ENCODE peak calls at places on chromosomes 3 and 15, in seven cellular contexts. B is HL-60, M is stomach, L is prostate gland, Q is endothelial cell of umbilical vein, C is GM12878, D is K562. N is an unnamed sample.

GRCh38 chr3:137866933-137867332 is 102.8 kb downstream of the SOX14 start:
- DNase-seq in B (no peak), M (no peak), L (no peak), Q (no peak), C (no peak), D (no peak), N (no peak)

GRCh38 chr3:38016847-38017444 is 12.5 kb downstream of the PLCD1 start:
- DNase-seq in B (no peak), M (no peak), L (no peak), Q (no peak), C (no peak), D (peak; percentile 30), N (no peak)

GRCh38 chr3:32261545-32261944 is 23.1 kb downstream of the CMTM8 start:
- DNase-seq in B (no peak), M (no peak), L (no peak), Q (no peak), C (no peak), D (no peak), N (no peak)

GRCh38 chr3:65751123-65751700 is 287.5 kb downstream of the MAGI1 start:
- DNase-seq in B (no peak), M (peak; percentile 40), L (peak; percentile 10), Q (peak; percentile 52), C (no peak), D (peak; percentile 26), N (peak; percentile 23)

GRCh38 chr3:124639406-124640237 is 90.6 kb upstream of the UMPS start:
- DNase-seq in B (no peak), M (no peak), L (no peak), Q (no peak), C (peak; percentile 77), D (no peak), N (no peak)

GRCh38 chr3:124962403-124962940 is 27.9 kb upstream of the MUC13 start:
- DNase-seq in B (no peak), M (no peak), L (no peak), Q (no peak), C (no peak), D (no peak), N (no peak)

GRCh38 chr15:78841307-78841706 is 30.0 kb upstream of the ADAMTS7 start:
- DNase-seq in B (no peak), M (no peak), L (no peak), Q (no peak), C (no peak), D (no peak), N (no peak)

GRCh38 chr15:49742381-49742780 is 121.5 kb downstream of the DTWD1 start:
- DNase-seq in B (no peak), M (no peak), L (no peak), Q (no peak), C (no peak), D (no peak), N (no peak)

GRCh38 chr15:28954466-28955159 is 68.8 kb downstream of the APBA2 start:
- DNase-seq in B (no peak), M (no peak), L (no peak), Q (no peak), C (no peak), D (no peak), N (no peak)

GRCh38 chr3:27312044-27312668 is 57.0 kb downstream of the NEK10 start:
- DNase-seq in B (peak; percentile 5), M (no peak), L (peak; percentile 34), Q (peak; percentile 79), C (peak; percentile 15), D (peak; percentile 25), N (no peak)

GRCh38 chr3:111588527-111588926 is 6.6 kb downstream of the ZBED2 start:
- DNase-seq in B (no peak), M (no peak), L (no peak), Q (no peak), C (no peak), D (no peak), N (no peak)

GRCh38 chr3:71316378-71316777 is 267.1 kb downstream of the FOXP1 start:
- DNase-seq in B (no peak), M (no peak), L (no peak), Q (no peak), C (no peak), D (no peak), N (no peak)

GRCh38 chr15:74869372-74869725 is 3.8 kb downstream of the SCAMP2 start:
- DNase-seq in B (no peak), M (no peak), L (no peak), Q (no peak), C (no peak), D (no peak), N (no peak)

GRCh38 chr15:51760805-51761204 is 9.4 kb downstream of the TMOD2 start:
- DNase-seq in B (no peak), M (no peak), L (no peak), Q (no peak), C (no peak), D (no peak), N (no peak)

GRCh38 chr15:85834651-85835050 is 39.9 kb upstream of the KLHL25 start:
- DNase-seq in B (no peak), M (no peak), L (no peak), Q (no peak), C (no peak), D (no peak), N (no peak)

GRCh38 chr3:182605882-182606611 is 187.3 kb upstream of the ATP11B start:
- DNase-seq in B (no peak), M (no peak), L (peak; percentile 16), Q (no peak), C (no peak), D (no peak), N (no peak)

DNA sequence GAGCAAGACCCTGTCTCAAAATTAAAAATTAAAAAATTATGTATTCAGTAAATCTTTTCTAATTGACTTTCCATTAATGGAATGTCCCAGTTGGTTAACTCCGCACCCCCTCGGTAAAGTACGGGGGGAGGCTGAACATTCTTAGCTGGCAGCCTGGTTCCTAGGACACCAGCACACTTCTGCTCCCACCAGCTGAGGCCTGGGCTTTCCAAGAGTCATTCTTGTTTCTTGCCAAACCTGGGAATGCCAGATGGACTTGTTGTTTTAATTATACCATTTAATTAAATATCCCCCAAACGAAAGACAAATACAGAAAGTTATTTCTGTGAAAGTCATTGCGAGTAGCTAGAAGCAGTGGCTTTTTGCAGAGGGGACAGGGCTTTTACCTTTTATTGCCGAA is 179.4 kb downstream of the VGLL4 start:
- DNase-seq in B (no peak), M (no peak), L (no peak), Q (no peak), C (no peak), D (no peak), N (no peak)
- H3K4me3 ChIP-seq in B (no peak overlapping the region), M (no peak overlapping the region), L (no peak overlapping the region), Q (no peak overlapping the region), C (no peak overlapping the region), D (no peak overlapping the region), N (no peak overlapping the region)

DNA sequence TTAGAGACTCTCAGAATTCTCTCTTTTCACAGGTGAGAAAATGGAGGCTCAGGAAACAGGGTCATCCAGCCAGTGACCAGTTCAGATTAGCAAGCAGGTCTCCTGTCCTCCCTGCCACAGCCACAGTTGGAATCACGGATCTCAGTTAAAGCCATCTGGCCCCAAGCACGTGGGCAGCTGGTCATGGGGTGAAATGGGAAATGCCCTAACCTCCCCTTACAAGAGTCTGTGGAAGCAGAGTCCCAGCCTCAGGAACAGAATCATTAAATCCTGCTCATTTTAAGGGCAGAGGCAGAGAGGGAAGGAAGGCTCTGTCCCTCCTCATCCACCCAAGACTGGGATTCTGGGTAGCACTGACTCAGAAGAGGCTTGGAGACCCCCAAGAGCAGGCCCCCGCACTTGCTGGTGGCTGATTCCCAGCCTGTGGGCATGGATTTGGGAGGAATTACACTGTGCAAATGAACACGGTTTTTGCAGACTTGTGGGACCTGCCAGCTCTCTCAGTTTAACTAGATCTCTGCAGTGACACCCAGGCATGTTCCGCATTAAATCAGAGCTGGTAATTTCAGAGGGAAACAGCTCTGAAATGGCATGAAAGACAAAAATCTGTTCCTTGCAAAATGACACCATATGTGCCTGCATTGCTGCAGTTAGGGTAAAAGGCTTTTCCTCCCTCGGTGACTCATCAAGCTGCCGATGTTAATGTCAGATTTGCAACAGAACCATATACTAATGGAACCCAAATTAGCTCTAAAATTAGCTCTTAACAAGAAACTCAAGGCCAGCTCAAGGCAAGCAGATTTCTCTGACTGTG is 89.0 kb downstream of the BDH1 start:
- DNase-seq in B (no peak), M (no peak), L (no peak), Q (peak; percentile 69), C (no peak), D (no peak), N (no peak)
- TF ChIP-seq POLR2AphosphoS5 in B (no peak), M (no peak), L (no peak), Q (no peak), C (no peak), D (no peak), N (no peak)

DNA sequence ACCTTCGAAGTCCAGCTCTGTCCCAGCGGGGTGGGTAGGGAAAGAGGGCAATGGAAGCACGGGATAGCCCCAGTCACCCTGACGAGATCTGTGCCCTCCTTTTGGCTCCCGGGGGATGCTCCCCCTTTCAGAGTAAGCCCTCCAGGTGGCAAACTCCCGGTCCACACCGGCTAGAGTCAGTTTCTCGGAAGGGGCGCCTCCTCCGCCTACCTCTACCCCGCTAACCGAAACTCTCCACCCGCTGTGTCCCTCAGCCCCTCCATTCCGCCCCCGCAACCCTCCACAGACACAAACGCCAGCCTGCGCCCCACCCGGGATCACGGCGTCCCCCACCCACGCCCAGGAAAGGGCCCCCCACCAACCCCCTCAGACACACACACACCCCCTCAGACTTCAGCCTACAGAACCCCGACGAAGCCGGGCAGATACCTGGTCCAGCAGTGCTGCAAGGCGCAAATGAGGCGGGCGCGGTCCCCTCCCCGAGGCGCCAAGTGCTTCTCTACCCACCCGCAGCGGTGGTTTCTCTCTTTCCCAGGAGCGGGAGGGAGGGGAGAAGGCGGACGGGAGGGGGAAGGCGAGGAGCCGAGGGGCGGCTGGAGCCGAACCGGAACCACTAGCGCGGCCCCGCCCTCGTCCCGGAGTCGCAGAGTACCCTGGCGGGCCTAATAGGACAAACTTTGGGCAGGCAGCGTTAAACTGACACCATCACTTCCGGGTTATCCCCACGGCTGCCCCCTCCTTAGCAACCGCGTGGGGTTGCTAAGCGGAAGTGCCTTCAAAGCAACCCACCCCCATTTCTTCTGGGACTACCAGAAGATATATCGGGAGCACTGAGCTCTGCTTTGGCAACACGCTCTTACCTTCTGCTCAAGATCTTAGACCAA is at the start of gene CSNK1G1:
- DNase-seq in B (peak; percentile 94), M (peak; percentile 93), L (peak; percentile 92), Q (peak; percentile 98), C (peak; percentile 90), D (peak; percentile 92), N (peak; percentile 97)
- H3K4me3 ChIP-seq in B (peak within 1 kb of the TSS; percentile 95), M (peak within 1 kb of the TSS; percentile 99), L (peak within 1 kb of the TSS; percentile 73), Q (peak within 1 kb of the TSS; percentile 78), C (peak within 1 kb of the TSS; percentile 77), D (peak within 1 kb of the TSS; percentile 82), N (peak within 1 kb of the TSS; percentile 96)

DNA sequence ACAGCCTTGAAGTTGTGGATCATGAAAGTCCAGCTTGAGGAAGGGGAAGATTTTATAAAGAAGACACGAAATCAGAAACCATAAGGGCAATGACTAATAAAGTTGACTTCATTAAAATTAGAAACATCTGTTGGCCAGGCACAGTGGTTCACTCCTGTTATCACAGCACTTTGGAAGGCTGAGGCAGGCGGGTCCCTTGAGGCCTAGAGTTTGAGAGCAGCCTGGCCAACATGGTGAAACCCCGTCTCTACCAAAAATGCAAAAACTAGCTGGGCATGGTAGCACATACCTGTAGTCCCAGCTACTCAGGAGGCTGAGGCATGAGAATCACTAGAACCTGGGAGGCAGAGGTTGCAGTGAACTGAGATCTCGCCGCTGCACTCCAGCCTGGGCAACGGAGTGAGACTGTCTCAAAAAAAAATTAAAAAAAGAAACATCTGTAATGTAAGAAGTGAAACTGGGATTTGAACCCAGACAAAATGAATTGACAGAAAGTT is 7.9 kb upstream of the UBXN7 start:
- DNase-seq in B (no peak), M (no peak), L (no peak), Q (no peak), C (peak; percentile 67), D (no peak), N (no peak)
- TF ChIP-seq POLR2AphosphoS5 in B (no peak), M (no peak), L (no peak), Q (no peak), C (no peak), D (no peak), N (no peak)